ENCODE peak calls at places on chromosomes 5 and 9, in four cellular contexts. Q, U, I and G are unnamed samples.

GRCh38 chr5:95843733-95844223 is 21.3 kb upstream of the GLRX start:
- DNase-seq in Q (no peak), U (no peak), I (no peak), G (no peak)

GRCh38 chr5:147073098-147073497 is 161.7 kb upstream of the STK32A start:
- DNase-seq in Q (no peak), U (no peak), I (no peak), G (no peak)

GRCh38 chr5:125348936-125349335 is 602.5 kb upstream of the ZNF608 start:
- DNase-seq in Q (no peak), U (no peak), I (no peak), G (no peak)

GRCh38 chr5:90548069-90548593 is 10.5 kb upstream of the ADGRV1 start:
- DNase-seq in Q (peak), U (no peak), I (peak), G (no peak)

GRCh38 chr9:69571032-69571431 is 101.1 kb downstream of the APBA1 start:
- DNase-seq in Q (no peak), U (no peak), I (no peak), G (no peak)

GRCh38 chr9:118686940-118687339 is 682.3 kb downstream of the BRINP1 start:
- DNase-seq in Q (no peak), U (no peak), I (no peak), G (no peak)

GRCh38 chr9:88995205-88995604 is 3.9 kb downstream of the S1PR3 start:
- DNase-seq in Q (no peak), U (no peak), I (no peak), G (no peak)

GRCh38 chr5:16965581-16965980 is 29.5 kb upstream of the MYO10 start:
- DNase-seq in Q (no peak), U (no peak), I (no peak), G (no peak)

GRCh38 chr9:75914002-75914401 is 23.5 kb downstream of the PCSK5 start:
- DNase-seq in Q (no peak), U (no peak), I (no peak), G (no peak)

GRCh38 chr5:173534664-173535063 is 81.8 kb downstream of the BOD1 start:
- DNase-seq in Q (no peak), U (no peak), I (no peak), G (no peak)

GRCh38 chr9:78234810-78235209 is 1.1 kb upstream of the CEP78 start:
- DNase-seq in Q (no peak), U (no peak), I (no peak), G (no peak)

GRCh38 chr5:68382640-68383039 is 167.1 kb downstream of the PIK3R1 start:
- DNase-seq in Q (no peak), U (no peak), I (no peak), G (no peak)

GRCh38 chr9:113468716-113469448 is 5.4 kb downstream of the RGS3 start:
- DNase-seq in Q (no peak), U (no peak), I (no peak), G (no peak)

GRCh38 chr9:129493714-129494047 is 127.2 kb downstream of the C9orf50 start:
- DNase-seq in Q (peak), U (no peak), I (no peak), G (no peak)

GRCh38 chr5:102971693-102972293 is 148.1 kb downstream of the GIN1 start:
- DNase-seq in Q (peak), U (no peak), I (peak), G (no peak)
- TF ChIP-seq NR2C2 in Q (no peak), U (no peak), I (no peak), G (no peak)

DNA sequence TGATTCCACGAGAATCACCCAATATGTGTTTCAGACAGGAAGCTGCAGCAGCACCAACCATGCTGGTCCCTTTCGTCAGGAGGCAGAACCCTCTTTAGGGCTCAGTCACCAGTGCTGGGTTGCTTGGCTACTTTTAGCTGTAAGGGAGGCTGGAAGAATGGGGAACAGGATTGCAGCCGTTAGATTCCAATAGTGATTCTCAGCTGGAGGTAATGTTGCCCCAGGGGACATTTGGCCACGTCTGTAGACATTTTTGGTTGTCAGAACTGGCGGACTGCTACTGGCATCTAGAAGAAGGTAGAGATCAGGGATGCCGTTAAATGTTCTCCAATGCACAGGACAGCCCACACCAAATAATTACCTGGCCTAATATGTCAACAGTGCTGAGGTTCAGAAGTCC is 81.8 kb downstream of the ANKRD33B start:
- DNase-seq in Q (no peak), U (no peak), I (no peak), G (no peak)
- TF ChIP-seq NR2C2 in Q (no peak), U (no peak), I (no peak), G (no peak)

DNA sequence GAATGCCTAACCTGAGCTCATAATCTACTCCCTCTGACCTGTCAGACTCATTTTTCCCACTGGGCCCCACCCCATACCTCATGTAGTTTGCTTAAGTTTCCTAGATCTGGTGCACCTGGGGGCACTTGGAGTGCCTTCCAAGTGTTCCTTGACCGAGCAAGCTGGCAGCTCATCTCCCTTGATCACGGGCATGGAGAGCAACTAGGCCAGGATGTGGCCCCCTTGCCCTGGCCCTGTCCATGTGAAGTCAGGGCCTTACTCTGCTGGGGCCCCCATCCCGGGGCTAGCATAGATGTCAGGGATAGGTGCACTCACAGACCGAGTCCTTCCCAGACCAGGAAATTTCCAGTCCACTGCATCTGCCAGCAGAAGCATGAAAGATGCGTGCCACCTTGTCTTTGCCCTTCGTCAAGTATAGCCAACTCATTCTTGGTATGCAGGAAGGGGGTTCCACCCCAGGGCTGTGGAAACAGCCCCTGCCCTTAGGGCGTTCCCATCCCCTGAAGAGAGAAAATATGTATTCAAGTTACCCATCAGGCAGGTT is 41.9 kb downstream of the SLC22A5 start:
- DNase-seq in Q (no peak), U (no peak), I (no peak), G (no peak)
- TF ChIP-seq NR2C2 in Q (no peak), U (no peak), I (no peak), G (no peak)

GRCh38 chr5:136120529-136120928 is 12.1 kb upstream of the SMAD5 start:
- DNase-seq in Q (no peak), U (no peak), I (peak), G (no peak)

GRCh38 chr5:136109453-136109852 is 23.2 kb upstream of the SMAD5 start:
- DNase-seq in Q (no peak), U (no peak), I (no peak), G (no peak)

GRCh38 chr5:136113606-136114005 is 19.0 kb upstream of the SMAD5 start:
- DNase-seq in Q (no peak), U (no peak), I (no peak), G (no peak)

GRCh38 chr5:136115183-136115865 is 17.3 kb upstream of the SMAD5 start:
- DNase-seq in Q (no peak), U (no peak), I (no peak), G (no peak)

GRCh38 chr5:136114406-136115132 is 18.1 kb upstream of the SMAD5 start:
- DNase-seq in Q (no peak), U (no peak), I (no peak), G (no peak)
- TF ChIP-seq NR2C2 in Q (no peak), U (no peak), I (no peak), G (no peak)

GRCh38 chr5:128227984-128228383 is 144.4 kb downstream of the SLC12A2 start:
- DNase-seq in Q (no peak), U (no peak), I (no peak), G (no peak)
- TF ChIP-seq NR2C2 in Q (no peak), U (no peak), I (no peak), G (no peak)

DNA sequence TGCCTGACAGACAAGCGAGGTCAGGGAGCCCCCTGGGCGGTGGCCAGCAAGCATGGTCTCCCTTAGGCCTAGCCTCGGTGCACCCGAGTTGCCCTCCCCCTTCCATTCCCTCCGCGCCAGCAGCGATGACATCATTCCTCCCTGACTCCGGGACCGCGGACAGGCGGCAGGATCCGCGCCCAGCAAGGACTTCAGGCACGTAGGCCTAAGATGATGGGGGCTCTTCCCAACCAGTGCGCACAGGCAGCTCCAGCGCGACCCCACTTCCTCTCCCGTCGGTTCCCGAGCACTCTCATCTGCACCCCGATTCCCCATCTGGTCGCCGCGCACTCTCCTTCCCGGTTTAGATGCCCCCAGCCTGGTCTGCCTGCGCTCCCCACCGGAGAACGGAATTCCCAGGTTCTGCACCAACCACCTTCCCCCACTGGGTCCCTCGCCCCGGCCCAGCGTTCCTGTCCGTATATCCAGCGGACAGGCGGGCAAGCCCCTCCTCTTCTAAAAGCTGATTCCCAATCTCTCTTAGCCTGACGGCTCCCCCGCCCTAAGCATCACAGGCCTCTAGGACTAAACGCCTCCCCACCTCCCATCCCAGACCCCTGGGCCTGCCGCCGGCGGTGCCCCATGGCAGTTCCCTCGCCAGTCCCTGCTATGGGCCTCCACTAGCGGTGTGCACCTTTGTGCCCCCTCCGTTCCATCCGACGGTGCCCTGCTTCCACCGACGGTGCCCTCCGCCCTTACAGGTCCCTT is 931 bp downstream of the FAM219A start:
- DNase-seq in Q (peak), U (no peak), I (no peak), G (peak)
- TF ChIP-seq NR2C2 in Q (no peak), U (no peak), I (no peak), G (no peak)

GRCh38 chr9:5872496-5872895 is 18.2 kb upstream of the MLANA start:
- DNase-seq in Q (no peak), U (no peak), I (no peak), G (no peak)
- TF ChIP-seq NR2C2 in Q (no peak), U (no peak), I (no peak), G (no peak)